ENCODE peak calls at places on chromosomes 5 and 9, in seven cellular contexts. One of them, this sample, is unnamed. For H3K27me3, the result is how much of the 10 kb centered on the place peaks cover.

GRCh38 chr5:138702166-138702826 is 50.9 kb upstream of the CTNNA1 start:
- DNase-seq in sigmoid colon: no peak
- DNase-seq in thoracic aorta: no peak
- DNase-seq in AG04450: no peak
- DNase-seq in ovary: no peak
- DNase-seq in neural progenitor cell: no peak
- DNase-seq in MM.1S: no peak
- DNase-seq in this sample: no peak

GRCh38 chr9:69444791-69445190 is 119.8 kb downstream of the ENTREP1 start:
- DNase-seq in sigmoid colon: no peak
- DNase-seq in thoracic aorta: no peak
- DNase-seq in AG04450: no peak
- DNase-seq in ovary: no peak
- DNase-seq in neural progenitor cell: no peak
- DNase-seq in MM.1S: no peak
- DNase-seq in this sample: no peak

GRCh38 chr9:107274953-107275422 is 8.1 kb upstream of the RAD23B start:
- DNase-seq in sigmoid colon: no peak
- DNase-seq in thoracic aorta: no peak
- DNase-seq in AG04450: peak
- DNase-seq in ovary: no peak
- DNase-seq in neural progenitor cell: no peak
- DNase-seq in MM.1S: no peak
- DNase-seq in this sample: no peak

GRCh38 chr5:176545388-176545736 is 3.8 kb upstream of the CDHR2 start:
- DNase-seq in sigmoid colon: no peak
- DNase-seq in thoracic aorta: no peak
- DNase-seq in AG04450: no peak
- DNase-seq in ovary: no peak
- DNase-seq in neural progenitor cell: no peak
- DNase-seq in MM.1S: no peak
- DNase-seq in this sample: no peak

GRCh38 chr5:1423901-1424603 is 21.2 kb downstream of the SLC6A3 start:
- DNase-seq in sigmoid colon: no peak
- DNase-seq in thoracic aorta: no peak
- DNase-seq in AG04450: no peak
- DNase-seq in ovary: no peak
- DNase-seq in neural progenitor cell: no peak
- DNase-seq in MM.1S: no peak
- DNase-seq in this sample: no peak

GRCh38 chr9:99785010-99785590 is 36.6 kb upstream of the NR4A3 start:
- DNase-seq in sigmoid colon: no peak
- DNase-seq in thoracic aorta: no peak
- DNase-seq in AG04450: no peak
- DNase-seq in ovary: no peak
- DNase-seq in neural progenitor cell: no peak
- DNase-seq in MM.1S: no peak
- DNase-seq in this sample: no peak

GRCh38 chr9:100322954-100323536 is 29.7 kb downstream of the TEX10 start:
- DNase-seq in sigmoid colon: no peak
- DNase-seq in thoracic aorta: no peak
- DNase-seq in AG04450: no peak
- DNase-seq in ovary: peak
- DNase-seq in neural progenitor cell: peak
- DNase-seq in MM.1S: peak
- DNase-seq in this sample: peak

GRCh38 chr5:35294976-35295375 is 64.7 kb upstream of the PRLR start:
- DNase-seq in sigmoid colon: no peak
- DNase-seq in thoracic aorta: no peak
- DNase-seq in AG04450: no peak
- DNase-seq in ovary: no peak
- DNase-seq in neural progenitor cell: peak
- DNase-seq in MM.1S: no peak
- DNase-seq in this sample: no peak

GRCh38 chr5:62689599-62690368 is 111.2 kb downstream of the LRRC70 start:
- DNase-seq in sigmoid colon: no peak
- DNase-seq in thoracic aorta: no peak
- DNase-seq in AG04450: no peak
- DNase-seq in ovary: no peak
- DNase-seq in neural progenitor cell: no peak
- DNase-seq in MM.1S: peak
- DNase-seq in this sample: no peak

GRCh38 chr5:151084363-151084762 is 3.5 kb upstream of the TNIP1 start:
- DNase-seq in sigmoid colon: no peak
- DNase-seq in thoracic aorta: no peak
- DNase-seq in AG04450: no peak
- DNase-seq in ovary: no peak
- DNase-seq in neural progenitor cell: no peak
- DNase-seq in MM.1S: no peak
- DNase-seq in this sample: no peak

GRCh38 chr9:89738137-89738932 is 133.5 kb downstream of the GADD45G start:
- DNase-seq in sigmoid colon: no peak
- DNase-seq in thoracic aorta: no peak
- DNase-seq in AG04450: no peak
- DNase-seq in ovary: no peak
- DNase-seq in neural progenitor cell: peak
- DNase-seq in MM.1S: no peak
- DNase-seq in this sample: no peak

GRCh38 chr9:27431573-27431972 is 92.5 kb upstream of the IFNK start:
- DNase-seq in sigmoid colon: no peak
- DNase-seq in thoracic aorta: no peak
- DNase-seq in AG04450: no peak
- DNase-seq in ovary: no peak
- DNase-seq in neural progenitor cell: no peak
- DNase-seq in MM.1S: no peak
- DNase-seq in this sample: no peak

GRCh38 chr5:88899338-88899737 is 16.4 kb upstream of the MEF2C start:
- DNase-seq in sigmoid colon: no peak
- DNase-seq in thoracic aorta: no peak
- DNase-seq in AG04450: no peak
- DNase-seq in ovary: no peak
- DNase-seq in neural progenitor cell: no peak
- DNase-seq in MM.1S: no peak
- DNase-seq in this sample: no peak

GRCh38 chr9:1918642-1919041 is 96.5 kb upstream of the SMARCA2 start:
- DNase-seq in sigmoid colon: no peak
- DNase-seq in thoracic aorta: no peak
- DNase-seq in AG04450: no peak
- DNase-seq in ovary: no peak
- DNase-seq in neural progenitor cell: peak
- DNase-seq in MM.1S: no peak
- DNase-seq in this sample: no peak

GRCh38 chr9:114005371-114006154 is 72.5 kb downstream of the AMBP start:
- DNase-seq in sigmoid colon: peak
- DNase-seq in thoracic aorta: no peak
- DNase-seq in AG04450: no peak
- DNase-seq in ovary: peak
- DNase-seq in neural progenitor cell: no peak
- DNase-seq in MM.1S: no peak
- DNase-seq in this sample: no peak

GRCh38 chr5:177469061-177469628 is 4.3 kb downstream of the DBN1 start:
- DNase-seq in sigmoid colon: peak
- DNase-seq in thoracic aorta: no peak
- DNase-seq in AG04450: no peak
- DNase-seq in ovary: no peak
- DNase-seq in neural progenitor cell: peak
- DNase-seq in MM.1S: no peak
- DNase-seq in this sample: peak

GRCh38 chr9:111572945-111573604 is 26.4 kb downstream of the PTGR1 start:
- DNase-seq in sigmoid colon: no peak
- DNase-seq in thoracic aorta: no peak
- DNase-seq in AG04450: peak
- DNase-seq in ovary: no peak
- DNase-seq in neural progenitor cell: no peak
- DNase-seq in MM.1S: no peak
- DNase-seq in this sample: no peak

GRCh38 chr9:134434896-134435506 is 108.7 kb downstream of the RXRA start:
- DNase-seq in sigmoid colon: peak
- DNase-seq in thoracic aorta: peak
- DNase-seq in AG04450: peak
- DNase-seq in ovary: peak
- DNase-seq in neural progenitor cell: peak
- DNase-seq in MM.1S: no peak
- DNase-seq in this sample: peak

GRCh38 chr5:124634228-124634819 is 112.1 kb downstream of the ZNF608 start:
- DNase-seq in sigmoid colon: no peak
- DNase-seq in thoracic aorta: no peak
- DNase-seq in AG04450: no peak
- DNase-seq in ovary: no peak
- DNase-seq in neural progenitor cell: no peak
- DNase-seq in MM.1S: no peak
- DNase-seq in this sample: no peak

GRCh38 chr9:34578241-34579096 is 11.1 kb downstream of the CNTFR start:
- DNase-seq in sigmoid colon: no peak
- DNase-seq in thoracic aorta: no peak
- DNase-seq in AG04450: no peak
- DNase-seq in ovary: no peak
- DNase-seq in neural progenitor cell: peak
- DNase-seq in MM.1S: no peak
- DNase-seq in this sample: no peak

GRCh38 chr9:16364347-16364746 is 506.1 kb downstream of the BNC2 start:
- DNase-seq in sigmoid colon: no peak
- DNase-seq in thoracic aorta: no peak
- DNase-seq in AG04450: no peak
- DNase-seq in ovary: no peak
- DNase-seq in neural progenitor cell: no peak
- DNase-seq in MM.1S: no peak
- DNase-seq in this sample: no peak

GRCh38 chr5:17185349-17185748 is 32.1 kb upstream of the BASP1 start:
- DNase-seq in sigmoid colon: no peak
- DNase-seq in thoracic aorta: no peak
- DNase-seq in AG04450: no peak
- DNase-seq in ovary: no peak
- DNase-seq in neural progenitor cell: no peak
- DNase-seq in MM.1S: no peak
- DNase-seq in this sample: no peak

GRCh38 chr5:17186271-17186670 is 31.2 kb upstream of the BASP1 start:
- DNase-seq in sigmoid colon: no peak
- DNase-seq in thoracic aorta: no peak
- DNase-seq in AG04450: no peak
- DNase-seq in ovary: no peak
- DNase-seq in neural progenitor cell: no peak
- DNase-seq in MM.1S: no peak
- DNase-seq in this sample: no peak

GRCh38 chr5:17187401-17187800 is 30.0 kb upstream of the BASP1 start:
- DNase-seq in sigmoid colon: no peak
- DNase-seq in thoracic aorta: no peak
- DNase-seq in AG04450: no peak
- DNase-seq in ovary: no peak
- DNase-seq in neural progenitor cell: no peak
- DNase-seq in MM.1S: no peak
- DNase-seq in this sample: no peak

GRCh38 chr5:17184596-17184995 is 32.8 kb upstream of the BASP1 start:
- DNase-seq in sigmoid colon: no peak
- DNase-seq in thoracic aorta: no peak
- DNase-seq in AG04450: no peak
- DNase-seq in ovary: no peak
- DNase-seq in neural progenitor cell: no peak
- DNase-seq in MM.1S: no peak
- DNase-seq in this sample: no peak

GRCh38 chr5:17185776-17186175 is 31.7 kb upstream of the BASP1 start:
- DNase-seq in sigmoid colon: peak
- DNase-seq in thoracic aorta: no peak
- DNase-seq in AG04450: peak
- DNase-seq in ovary: peak
- DNase-seq in neural progenitor cell: no peak
- DNase-seq in MM.1S: no peak
- DNase-seq in this sample: no peak
- TF ChIP-seq CTCF in sigmoid colon: no peak
- TF ChIP-seq CTCF in thoracic aorta: no peak
- TF ChIP-seq CTCF in AG04450: peak
- TF ChIP-seq CTCF in ovary: no peak
- TF ChIP-seq CTCF in neural progenitor cell: no peak
- TF ChIP-seq CTCF in MM.1S: no peak
- TF ChIP-seq CTCF in this sample: no peak

DNA sequence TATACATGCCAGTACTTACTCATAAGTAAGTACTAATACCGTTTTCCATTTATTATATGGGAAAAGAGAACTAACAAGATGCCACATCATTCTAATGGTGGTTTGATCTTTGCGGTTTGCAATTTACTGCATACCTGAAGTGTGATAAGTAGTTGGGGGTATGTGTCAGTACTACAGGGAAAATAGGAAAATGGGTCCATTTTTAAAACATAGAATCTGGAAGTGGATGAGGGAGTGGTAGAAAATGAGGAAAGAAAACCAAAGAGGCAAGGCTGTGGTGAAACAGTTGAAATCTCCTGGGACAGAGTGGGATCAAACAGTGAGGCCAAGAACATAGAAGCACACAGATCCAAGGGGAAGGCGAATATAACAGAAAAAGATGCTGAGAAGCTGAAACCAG is 6.7 kb downstream of the ADAMTSL1 start:
- DNase-seq in sigmoid colon: no peak
- DNase-seq in thoracic aorta: no peak
- DNase-seq in AG04450: no peak
- DNase-seq in ovary: no peak
- DNase-seq in neural progenitor cell: no peak
- DNase-seq in MM.1S: no peak
- DNase-seq in this sample: no peak
- H3K4me3 ChIP-seq in sigmoid colon: no peak
- H3K4me3 ChIP-seq in thoracic aorta: no peak
- H3K4me3 ChIP-seq in AG04450: no peak
- H3K4me3 ChIP-seq in ovary: no peak
- H3K4me3 ChIP-seq in neural progenitor cell: no peak
- H3K4me3 ChIP-seq in MM.1S: no peak
- H3K4me3 ChIP-seq in this sample: no peak

GRCh38 chr5:10567781-10568321 is 4.0 kb downstream of the ANKRD33B start:
- DNase-seq in sigmoid colon: peak
- DNase-seq in thoracic aorta: no peak
- DNase-seq in AG04450: peak
- DNase-seq in ovary: no peak
- DNase-seq in neural progenitor cell: peak
- DNase-seq in MM.1S: no peak
- DNase-seq in this sample: no peak
- H3K27me3 ChIP-seq in sigmoid colon: under half
- H3K27me3 ChIP-seq in thoracic aorta: under half
- H3K27me3 ChIP-seq in AG04450: under half
- H3K27me3 ChIP-seq in ovary: under half
- H3K27me3 ChIP-seq in neural progenitor cell: half or more
- H3K27me3 ChIP-seq in MM.1S: under half
- H3K27me3 ChIP-seq in this sample: under half

GRCh38 chr9:37212435-37212834 is 92.1 kb downstream of the ZCCHC7 start:
- DNase-seq in sigmoid colon: no peak
- DNase-seq in thoracic aorta: no peak
- DNase-seq in AG04450: no peak
- DNase-seq in ovary: no peak
- DNase-seq in neural progenitor cell: no peak
- DNase-seq in MM.1S: no peak
- DNase-seq in this sample: no peak

GRCh38 chr9:37215456-37216229 is 95.3 kb downstream of the ZCCHC7 start:
- DNase-seq in sigmoid colon: no peak
- DNase-seq in thoracic aorta: no peak
- DNase-seq in AG04450: no peak
- DNase-seq in ovary: no peak
- DNase-seq in neural progenitor cell: no peak
- DNase-seq in MM.1S: no peak
- DNase-seq in this sample: no peak

GRCh38 chr9:37210737-37211523 is 90.6 kb downstream of the ZCCHC7 start:
- DNase-seq in sigmoid colon: no peak
- DNase-seq in thoracic aorta: no peak
- DNase-seq in AG04450: no peak
- DNase-seq in ovary: no peak
- DNase-seq in neural progenitor cell: no peak
- DNase-seq in MM.1S: peak
- DNase-seq in this sample: no peak

GRCh38 chr9:37206121-37206620 is 85.8 kb downstream of the ZCCHC7 start:
- DNase-seq in sigmoid colon: no peak
- DNase-seq in thoracic aorta: no peak
- DNase-seq in AG04450: no peak
- DNase-seq in ovary: no peak
- DNase-seq in neural progenitor cell: no peak
- DNase-seq in MM.1S: no peak
- DNase-seq in this sample: no peak

GRCh38 chr9:37209431-37210386 is 89.3 kb downstream of the ZCCHC7 start:
- DNase-seq in sigmoid colon: no peak
- DNase-seq in thoracic aorta: no peak
- DNase-seq in AG04450: no peak
- DNase-seq in ovary: no peak
- DNase-seq in neural progenitor cell: peak
- DNase-seq in MM.1S: no peak
- DNase-seq in this sample: no peak
- TF ChIP-seq CTCF in sigmoid colon: no peak
- TF ChIP-seq CTCF in thoracic aorta: no peak
- TF ChIP-seq CTCF in AG04450: peak
- TF ChIP-seq CTCF in ovary: no peak
- TF ChIP-seq CTCF in neural progenitor cell: peak
- TF ChIP-seq CTCF in MM.1S: no peak
- TF ChIP-seq CTCF in this sample: no peak

This sample was measured in dorsolateral prefrontal cortex.